ENCODE peak calls at places on chromosomes 2 and 18, in ten cellular contexts. B is CD8-positive, alpha-beta T cell; Y is Panc1; F is heart left ventricle; P is naive thymus-derived CD4-positive, alpha-beta T cell; D is ovary; K is neural progenitor cell; H is Caco-2; Q is uterus; L is foreskin keratinocyte. T is an unnamed sample. For H3K4me1, the result is how much of the 10 kb centered on the place peaks cover.

GRCh38 chr2:142153601-142154000 is 22.8 kb upstream of the LRP1B start:
- DNase-seq in D (no peak), Q (no peak), K (no peak), H (no peak), P (no peak), Y (no peak), L (no peak), B (no peak), F (no peak), T (no peak)

GRCh38 chr2:144414324-144414845 is 105.5 kb downstream of the ZEB2 start:
- DNase-seq in D (no peak), H (no peak), P (no peak), F (no peak), K (no peak), B (no peak), Y (no peak), L (peak), Q (peak), T (no peak)

GRCh38 chr2:23940976-23941605 is 828 bp downstream of the UBXN2A start:
- DNase-seq in F (no peak), H (no peak), Y (no peak), Q (no peak), K (no peak), D (no peak), B (no peak), P (no peak), L (no peak), T (no peak)

GRCh38 chr2:239379641-239380170 is 21.1 kb downstream of the HDAC4 start:
- DNase-seq in D (no peak), L (no peak), K (peak), Y (no peak), Q (no peak), P (no peak), H (no peak), B (no peak), F (no peak), T (no peak)

GRCh38 chr2:86221066-86221684 is 21.9 kb downstream of the MRPL35 start:
- DNase-seq in P (peak), L (no peak), D (peak), Y (peak), K (peak), Q (peak), H (peak), B (peak), F (peak), T (no peak)

GRCh38 chr18:46488472-46489213 is 168.4 kb downstream of the LOXHD1 start:
- DNase-seq in L (no peak), F (no peak), P (no peak), Q (no peak), Y (no peak), B (no peak), K (no peak), D (no peak), H (no peak), T (no peak)

GRCh38 chr18:45755936-45756335 is 32.0 kb downstream of the SLC14A1 start:
- DNase-seq in B (no peak), K (no peak), Q (peak), F (peak), Y (no peak), H (no peak), D (no peak), L (no peak), P (no peak), T (no peak)

GRCh38 chr2:109129921-109130725 is 1.1 kb downstream of the SH3RF3 start:
- DNase-seq in K (peak), H (no peak), Y (no peak), B (no peak), Q (no peak), P (peak), L (no peak), F (no peak), D (peak), T (no peak)

GRCh38 chr2:162318280-162319222 is at the start of gene IFIH1:
- DNase-seq in Q (peak), B (peak), L (peak), P (peak), H (peak), K (peak), Y (peak), D (peak), F (peak), T (peak)

GRCh38 chr2:105081006-105081701 is 43.3 kb downstream of the MRPS9 start:
- DNase-seq in D (no peak), Y (no peak), H (no peak), F (no peak), P (no peak), B (no peak), K (peak), Q (no peak), L (no peak), T (no peak)

GRCh38 chr2:21836766-21837543 is 713.2 kb downstream of the TDRD15 start:
- DNase-seq in Y (no peak), D (no peak), K (no peak), Q (no peak), F (no peak), L (no peak), P (no peak), B (no peak), H (no peak), T (no peak)

GRCh38 chr2:56680971-56681631 is 497.3 kb downstream of the CCDC85A start:
- DNase-seq in F (no peak), H (no peak), K (no peak), P (no peak), D (no peak), Y (no peak), Q (no peak), B (no peak), L (peak), T (no peak)

GRCh38 chr18:5417342-5417741 is 121.8 kb upstream of the ZBTB14 start:
- DNase-seq in L (no peak), Y (no peak), H (no peak), P (no peak), K (no peak), F (peak), B (no peak), Q (no peak), D (no peak), T (no peak)

DNA sequence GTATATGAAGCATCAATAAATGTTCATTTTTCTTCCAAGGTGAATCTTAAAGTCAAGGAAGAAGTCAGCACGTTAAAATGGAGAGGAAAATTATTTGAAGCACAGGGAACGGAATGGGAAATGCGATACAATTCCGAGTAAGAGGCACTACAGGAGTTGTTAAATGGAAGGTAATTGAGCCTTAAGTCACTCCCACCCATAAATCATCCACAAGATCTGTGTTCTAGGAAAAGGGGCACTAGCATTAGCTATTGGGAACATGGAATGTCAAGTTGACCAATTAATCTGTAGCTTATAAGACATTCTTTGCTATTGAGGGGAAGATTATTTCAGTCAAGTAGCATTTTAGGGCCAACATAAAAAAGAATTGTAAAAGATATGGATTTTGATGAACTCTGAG is 95.9 kb downstream of the SP3 start:
- DNase-seq in H (no peak), D (no peak), Q (no peak), L (no peak), F (no peak), P (no peak), Y (no peak), K (no peak), B (no peak), T (no peak)
- H3K4me1 ChIP-seq in H (under half), D (under half), Q (under half), L (under half), F (under half), P (under half), Y (under half), K (under half), B (under half), T (under half)

DNA sequence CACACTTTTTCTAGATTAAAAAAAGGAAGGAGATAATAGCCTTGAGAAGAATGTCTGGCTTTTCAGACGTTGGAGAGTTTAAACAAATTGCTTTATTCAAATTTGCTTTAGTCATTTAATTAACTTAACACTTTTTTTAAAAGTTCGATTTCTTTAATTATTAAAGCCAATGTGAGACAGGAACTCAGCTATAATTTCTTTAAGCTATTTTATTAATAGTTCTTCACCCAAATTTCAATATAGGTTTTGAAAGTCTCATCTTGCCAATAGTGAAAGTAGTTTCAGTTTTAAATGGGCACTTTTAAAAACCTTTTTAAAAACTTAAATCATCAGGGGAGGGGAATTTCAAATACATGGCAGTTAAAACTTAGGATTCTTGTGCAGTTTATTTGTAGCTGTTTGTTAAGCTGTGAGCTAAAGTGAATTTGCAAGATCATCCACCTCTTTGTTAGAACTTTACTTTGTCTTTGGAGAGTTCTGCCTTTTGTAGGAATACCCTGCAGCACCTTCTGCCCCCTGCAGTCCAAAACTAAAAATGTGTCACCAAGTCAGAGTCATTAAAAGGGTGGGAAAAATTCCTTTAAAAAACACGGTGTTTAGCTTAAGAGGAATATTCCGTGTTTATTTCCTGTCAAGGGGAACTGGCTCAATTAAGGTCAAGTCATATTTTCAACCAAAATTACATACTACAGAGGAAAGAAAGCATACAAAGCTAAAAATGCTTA is 4.6 kb downstream of the TGIF1 start:
- DNase-seq in K (peak), P (peak), F (peak), Q (peak), Y (no peak), B (peak), L (peak), D (no peak), H (peak), T (peak)
- H3K4me1 ChIP-seq in K (under half), P (under half), F (under half), Q (under half), Y (under half), B (under half), L (under half), D (under half), H (under half), T (half or more)

GRCh38 chr2:111670776-111671175 is 213.2 kb downstream of the ANAPC1 start:
- DNase-seq in L (no peak), P (no peak), Q (no peak), H (no peak), Y (no peak), K (no peak), D (no peak), B (no peak), F (no peak), T (peak)

GRCh38 chr2:111668274-111668616 is 215.7 kb downstream of the ANAPC1 start:
- DNase-seq in H (no peak), Y (no peak), F (no peak), P (no peak), D (no peak), K (no peak), Q (no peak), B (no peak), L (no peak), T (peak)

GRCh38 chr2:111668741-111669140 is 215.3 kb downstream of the ANAPC1 start:
- DNase-seq in Q (no peak), L (no peak), B (no peak), H (no peak), K (no peak), D (no peak), F (no peak), Y (no peak), P (no peak), T (peak)

GRCh38 chr2:111671426-111672150 is 212.4 kb downstream of the ANAPC1 start:
- DNase-seq in Q (peak), K (no peak), D (no peak), B (no peak), Y (no peak), P (no peak), L (no peak), H (no peak), F (peak), T (peak)

GRCh38 chr2:111669928-111670695 is 213.9 kb downstream of the ANAPC1 start:
- DNase-seq in K (no peak), F (no peak), P (no peak), Q (no peak), L (no peak), B (no peak), H (no peak), D (no peak), Y (no peak), T (peak)
- H3K4me1 ChIP-seq in K (under half), F (under half), P (under half), Q (under half), L (under half), B (under half), H (under half), D (under half), Y (under half), T (under half)

GRCh38 chr2:60540054-60540453 is 13.4 kb downstream of the BCL11A start:
- DNase-seq in Y (no peak), K (no peak), H (no peak), L (no peak), F (no peak), Q (no peak), B (no peak), P (no peak), D (no peak), T (no peak)

GRCh38 chr2:60536716-60537115 is 16.7 kb downstream of the BCL11A start:
- DNase-seq in L (no peak), D (no peak), H (no peak), K (no peak), Y (no peak), P (no peak), B (no peak), Q (no peak), F (no peak), T (no peak)

GRCh38 chr2:60535392-60536312 is 17.8 kb downstream of the BCL11A start:
- DNase-seq in F (no peak), D (no peak), K (no peak), Y (no peak), B (no peak), L (no peak), H (no peak), P (no peak), Q (no peak), T (no peak)

GRCh38 chr2:60538136-60538535 is 15.3 kb downstream of the BCL11A start:
- DNase-seq in K (no peak), H (no peak), L (no peak), Y (no peak), P (no peak), F (no peak), Q (no peak), D (no peak), B (no peak), T (no peak)

DNA sequence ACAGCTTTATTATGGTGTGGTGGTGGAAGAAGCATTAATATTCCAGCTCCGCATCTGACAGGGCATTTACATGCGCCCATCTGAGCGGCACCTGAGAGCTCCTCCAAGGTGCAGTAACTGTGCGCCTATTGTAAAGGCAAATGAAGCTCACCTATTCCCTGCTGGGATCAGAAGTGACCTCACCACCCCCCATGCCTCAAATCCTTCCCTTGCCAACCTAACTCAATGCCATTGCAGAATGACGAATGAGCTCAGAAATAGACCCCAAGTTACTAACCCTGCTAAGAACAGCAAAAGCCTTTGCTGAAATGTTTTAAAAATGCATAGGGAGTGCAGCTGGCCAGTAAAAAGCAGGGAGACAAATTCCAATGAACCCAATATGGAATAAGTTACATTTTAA is 14.3 kb downstream of the BCL11A start:
- DNase-seq in D (no peak), K (no peak), Y (no peak), H (no peak), B (no peak), L (no peak), P (no peak), Q (no peak), F (no peak), T (no peak)
- H3K4me1 ChIP-seq in D (under half), K (half or more), Y (under half), H (under half), B (under half), L (half or more), P (under half), Q (under half), F (under half), T (under half)